ENCODE peak calls at places on chromosome 19, in four cellular contexts. W, Z, G and K are unnamed samples.

GRCh38 chr19:54208784-54209057 is 8.1 kb downstream of the RPS9 start:
- DNase-seq in W (no peak), Z (no peak), G (no peak), K (no peak)

GRCh38 chr19:47541507-47541906 is 26.6 kb upstream of the NAPA start:
- DNase-seq in W (peak), Z (no peak), G (no peak), K (no peak)

GRCh38 chr19:18203408-18203862 is 407 bp downstream of the RAB3A start:
- DNase-seq in W (no peak), Z (peak), G (no peak), K (no peak)

GRCh38 chr19:38012290-38012689 is 105.3 kb downstream of the SIPA1L3 start:
- DNase-seq in W (no peak), Z (no peak), G (no peak), K (no peak)

GRCh38 chr19:50819636-50820035 is 4.0 kb downstream of the KLK1 start:
- DNase-seq in W (no peak), Z (no peak), G (no peak), K (no peak)

GRCh38 chr19:32022044-32022945 is 323.1 kb upstream of the ZNF507 start:
- DNase-seq in W (no peak), Z (no peak), G (no peak), K (no peak)

GRCh38 chr19:18470153-18470552 is 32.2 kb upstream of the ISYNA1 start:
- DNase-seq in W (no peak), Z (peak), G (peak), K (peak)

GRCh38 chr19:35722461-35722860 is 4.7 kb downstream of the KMT2B start:
- DNase-seq in W (no peak), Z (no peak), G (no peak), K (no peak)

GRCh38 chr19:33300016-33300981 is 2.0 kb downstream of the CEBPA start:
- DNase-seq in W (no peak), Z (no peak), G (peak), K (no peak)

GRCh38 chr19:57708641-57709354 is at the start of gene ZNF154:
- DNase-seq in W (no peak), Z (no peak), G (no peak), K (peak)

GRCh38 chr19:16002380-16002779 is 53.6 kb downstream of the OR10H4 start:
- DNase-seq in W (no peak), Z (no peak), G (no peak), K (no peak)

GRCh38 chr19:45774765-45775164 is 5.7 kb upstream of the SIX5 start:
- DNase-seq in W (no peak), Z (no peak), G (peak), K (peak)

GRCh38 chr19:16943942-16944625 is 55.3 kb downstream of the F2RL3 start:
- DNase-seq in W (no peak), Z (peak), G (no peak), K (no peak)

GRCh38 chr19:3160219-3160618 is 18.4 kb upstream of the S1PR4 start:
- DNase-seq in W (no peak), Z (no peak), G (no peak), K (no peak)

GRCh38 chr19:51587264-51588191 is 16.4 kb downstream of the ZNF175 start:
- DNase-seq in W (no peak), Z (no peak), G (no peak), K (no peak)

GRCh38 chr19:2716722-2717637 is 4.2 kb downstream of the DIRAS1 start:
- DNase-seq in W (no peak), Z (no peak), G (no peak), K (no peak)

GRCh38 chr19:44848036-44848804 is 2.1 kb downstream of the NECTIN2 start:
- DNase-seq in W (no peak), Z (no peak), G (no peak), K (peak)

GRCh38 chr19:2168619-2169424 is 5.1 kb downstream of the DOT1L start:
- DNase-seq in W (peak), Z (peak), G (peak), K (no peak)

GRCh38 chr19:35224681-35225604 is 3.6 kb downstream of the FAM187B start:
- DNase-seq in W (no peak), Z (peak), G (no peak), K (peak)

GRCh38 chr19:28472111-28472510 is 740.8 kb downstream of the UQCRFS1 start:
- DNase-seq in W (no peak), Z (no peak), G (no peak), K (no peak)

GRCh38 chr19:52993342-52994178 is 20.2 kb upstream of the ERVV-1 start:
- DNase-seq in W (no peak), Z (peak), G (no peak), K (peak)

GRCh38 chr19:16078759-16079707 is 2.7 kb downstream of the TPM4 start:
- DNase-seq in W (peak), Z (peak), G (peak), K (no peak)

GRCh38 chr19:7595466-7596133 is at the start of gene CAMSAP3:
- DNase-seq in W (no peak), Z (peak), G (peak), K (peak)

GRCh38 chr19:34662919-34663318 is 14.0 kb downstream of the SCGB2B2 start:
- DNase-seq in W (no peak), Z (peak), G (peak), K (peak)

GRCh38 chr19:14786421-14786851 is 8.1 kb upstream of the ADGRE2 start:
- DNase-seq in W (no peak), Z (peak), G (no peak), K (peak)

GRCh38 chr19:30540671-30541210 is 168.6 kb downstream of the ZNF536 start:
- DNase-seq in W (no peak), Z (no peak), G (no peak), K (no peak)

GRCh38 chr19:35126624-35126959 is 8.3 kb downstream of the LGI4 start:
- DNase-seq in W (no peak), Z (no peak), G (no peak), K (no peak)

GRCh38 chr19:37718357-37718756 is 1.2 kb downstream of the ZNF607 start:
- DNase-seq in W (no peak), Z (no peak), G (peak), K (peak)

GRCh38 chr19:374183-374885 is 29.7 kb upstream of the MIER2 start:
- DNase-seq in W (no peak), Z (peak), G (no peak), K (no peak)

GRCh38 chr19:4406626-4407025 is 4.2 kb downstream of the CHAF1A start:
- DNase-seq in W (no peak), Z (no peak), G (peak), K (no peak)

GRCh38 chr19:34082289-34083077 is 89.8 kb upstream of the LSM14A start:
- DNase-seq in W (no peak), Z (no peak), G (no peak), K (peak)

GRCh38 chr19:51296331-51297093 is 14.9 kb upstream of the IGLON5 start:
- DNase-seq in W (no peak), Z (peak), G (peak), K (peak)

GRCh38 chr19:53870485-53870844 is 2.8 kb downstream of the MYADM start:
- DNase-seq in W (no peak), Z (no peak), G (no peak), K (no peak)

GRCh38 chr19:49585023-49585422 is 3.9 kb downstream of the PRRG2 start:
- DNase-seq in W (no peak), Z (no peak), G (no peak), K (peak)

GRCh38 chr19:39052846-39053245 is 20.5 kb upstream of the FBXO27 start:
- DNase-seq in W (no peak), Z (no peak), G (no peak), K (no peak)

GRCh38 chr19:15222738-15223648 is 9.3 kb downstream of the EPHX3 start:
- DNase-seq in W (peak), Z (peak), G (peak), K (peak)

GRCh38 chr19:8120636-8121480 is 28.5 kb downstream of the FBN3 start:
- DNase-seq in W (no peak), Z (no peak), G (no peak), K (peak)

GRCh38 chr19:1383014-1383310 is 745 bp upstream of the NDUFS7 start:
- DNase-seq in W (no peak), Z (peak), G (no peak), K (no peak)

GRCh38 chr19:32343550-32344262 is 1.7 kb upstream of the ZNF507 start:
- DNase-seq in W (no peak), Z (no peak), G (peak), K (no peak)

DNA sequence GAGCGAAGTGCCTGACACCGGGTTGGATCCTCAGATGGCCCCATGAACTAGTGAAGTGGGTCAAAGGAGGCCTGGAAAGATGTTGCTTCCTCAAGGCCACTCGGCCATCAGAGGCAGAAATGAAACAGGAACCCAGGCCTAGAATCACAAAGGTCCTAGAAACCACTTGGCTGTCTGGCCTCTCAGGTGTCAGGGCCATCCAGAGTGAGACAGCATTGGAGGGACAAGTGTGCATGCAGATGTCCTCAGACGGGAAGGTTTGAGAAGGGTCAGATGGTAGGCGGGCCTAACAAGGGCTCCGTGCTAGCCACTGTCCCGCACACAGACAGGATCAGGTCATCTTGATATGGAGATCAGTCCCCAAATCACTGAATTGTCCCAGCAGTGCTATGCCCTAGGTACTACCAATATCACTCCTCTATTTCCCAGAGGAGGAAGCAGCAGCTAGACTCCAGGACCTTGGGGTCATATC is 14.3 kb downstream of the CCDC97 start:
- DNase-seq in W (no peak), Z (no peak), G (no peak), K (no peak)
- TF ChIP-seq CREM in W (no peak), Z (no peak), G (no peak), K (no peak)

DNA sequence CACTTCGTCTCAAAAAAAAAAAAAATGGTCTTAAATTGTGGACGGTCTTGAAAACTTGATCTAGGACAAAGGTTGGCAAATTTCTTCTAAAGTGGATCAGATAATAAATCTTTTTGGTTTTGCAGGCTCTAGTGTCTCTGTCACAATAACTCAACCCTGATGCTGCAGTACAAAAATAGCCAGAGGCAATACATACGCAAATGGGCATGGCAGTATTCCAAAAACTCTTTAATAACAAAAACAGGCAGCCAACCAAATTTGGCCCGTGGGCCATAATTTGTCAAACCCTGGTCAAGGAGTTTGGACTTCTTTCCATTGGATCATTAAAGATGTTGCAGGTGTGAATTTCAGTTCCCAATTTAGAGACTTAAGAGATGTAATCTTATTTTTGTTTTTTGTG is 93.5 kb upstream of the MRI1 start:
- DNase-seq in W (no peak), Z (no peak), G (no peak), K (no peak)
- TF ChIP-seq CREM in W (no peak), Z (no peak), G (no peak), K (no peak)

DNA sequence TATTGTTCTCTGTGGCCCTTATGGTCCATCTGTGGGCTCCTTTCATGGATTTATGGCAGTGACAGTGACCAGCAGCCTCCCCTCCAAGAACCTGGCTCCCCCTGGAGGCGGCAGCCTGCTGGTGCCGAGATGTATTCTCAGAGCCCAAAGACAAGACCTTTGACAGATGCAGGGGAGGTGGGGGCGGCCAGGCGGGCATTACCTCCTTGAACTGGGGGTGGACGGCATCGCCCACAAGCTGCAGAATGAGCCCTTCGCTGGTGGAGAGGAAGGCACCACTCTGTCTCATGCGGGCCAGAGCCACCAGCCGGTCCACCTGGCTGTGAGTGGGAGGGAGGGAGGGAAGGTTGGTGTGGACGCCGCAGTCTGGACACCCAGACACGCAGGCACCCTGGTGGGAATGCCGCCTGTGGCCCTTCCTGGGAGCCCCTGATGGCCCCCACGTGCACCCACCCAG is 6.6 kb downstream of the ISOC2 start:
- DNase-seq in W (no peak), Z (no peak), G (peak), K (peak)
- TF ChIP-seq CREM in W (no peak), Z (no peak), G (no peak), K (no peak)

GRCh38 chr19:21396893-21397572 is at the start of gene ZNF493:
- DNase-seq in W (peak), Z (peak), G (peak), K (peak)

GRCh38 chr19:21398851-21399250 is 1.9 kb downstream of the ZNF493 start:
- DNase-seq in W (no peak), Z (no peak), G (no peak), K (no peak)

DNA sequence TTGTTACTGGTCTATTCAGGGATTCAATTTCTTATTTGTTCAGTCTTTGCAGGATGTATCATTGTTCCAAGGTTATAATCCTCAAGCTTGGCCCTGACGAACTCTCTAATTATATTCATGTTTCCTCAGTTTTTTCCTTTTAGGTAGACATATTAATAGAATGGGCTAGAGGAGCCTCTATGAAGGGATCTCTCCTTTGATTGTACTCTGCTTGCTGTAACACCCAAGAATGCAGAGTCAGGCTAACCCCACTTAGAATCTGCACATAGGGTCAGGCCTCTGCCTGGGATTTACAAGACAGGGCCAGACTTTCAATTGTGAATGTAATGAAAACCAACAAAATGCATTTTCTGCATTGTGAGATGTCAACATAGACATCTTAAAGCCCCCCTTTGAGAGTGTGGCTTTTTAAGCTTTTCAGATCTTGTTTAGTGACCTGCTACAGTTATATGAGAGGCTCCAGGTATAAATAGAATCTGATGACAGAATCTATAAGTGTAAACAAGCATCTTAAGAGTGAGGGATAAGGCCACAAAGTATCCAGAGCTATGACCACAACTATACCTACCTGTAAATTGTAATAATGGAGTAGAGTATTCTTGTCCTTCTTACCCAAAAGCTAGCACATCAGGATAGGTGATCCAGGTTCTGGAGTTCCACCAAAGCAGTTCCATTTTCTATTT is 5.5 kb downstream of the ZNF493 start:
- DNase-seq in W (no peak), Z (no peak), G (no peak), K (no peak)
- TF ChIP-seq CREM in W (no peak), Z (no peak), G (no peak), K (no peak)

GRCh38 chr19:43594710-43595604 is 977 bp downstream of the IRGQ start:
- DNase-seq in W (no peak), Z (peak), G (peak), K (peak)
- TF ChIP-seq CREM in W (peak), Z (peak), G (no peak), K (no peak)